ENCODE peak calls at places on chromosomes 3 and 15, in four cellular contexts. V, B, A and S are unnamed samples.

GRCh38 chr3:130508970-130509369 is 8.0 kb upstream of the COL6A6 start:
- DNase-seq in A (no peak), B (no peak), V (no peak), S (no peak)

GRCh38 chr3:111072016-111072891 is 638 bp downstream of the NECTIN3 start:
- DNase-seq in A (peak), B (no peak), V (peak), S (peak)

GRCh38 chr15:68025860-68026424 is 28.2 kb upstream of the PIAS1 start:
- DNase-seq in A (no peak), V (peak), B (no peak), S (no peak)

GRCh38 chr3:45988100-45988761 is 7.4 kb downstream of the FYCO1 start:
- DNase-seq in B (no peak), A (no peak), V (no peak), S (no peak)

GRCh38 chr3:141058996-141059395 is 7.8 kb downstream of the SPSB4 start:
- DNase-seq in B (no peak), A (no peak), V (no peak), S (no peak)

GRCh38 chr3:192063570-192063969 is 602.6 kb downstream of the PYDC2 start:
- DNase-seq in B (no peak), V (no peak), A (no peak), S (no peak)

GRCh38 chr15:77866596-77867125 is 210.8 kb downstream of the TBC1D2B start:
- DNase-seq in V (no peak), B (no peak), A (no peak), S (no peak)

GRCh38 chr3:163891771-163892170 is 1186.5 kb downstream of the SI start:
- DNase-seq in A (no peak), B (no peak), V (no peak), S (peak)

GRCh38 chr3:23612296-23612891 is 193.4 kb upstream of the UBE2E1 start:
- DNase-seq in A (no peak), V (no peak), B (no peak), S (no peak)

GRCh38 chr3:64224826-64225606 is at the start of gene PRICKLE2:
- DNase-seq in V (no peak), A (no peak), B (peak), S (no peak)